ENCODE peak calls at places on chromosomes 3 and 15, in ten cellular contexts. One of them, this sample, is unnamed.

GRCh38 chr15:81160312-81161214 is 26.5 kb downstream of the CFAP161 start:
- DNase-seq in Peyer's patch: no peak
- DNase-seq in testis: peak
- DNase-seq in activated CD4-positive, alpha-beta T cell treated with anti-CD3 and anti-CD28 coated beads, Interleukin-2, amount 50 U/mL, for 1 hour: no peak
- DNase-seq in HS-5: peak
- DNase-seq in pancreas: no peak
- DNase-seq in stimulated activated CD4-positive, alpha-beta T cell treated with anti-CD3 and anti-CD28 coated beads, Interleukin-2, amount 100 ng/mL, for 24 hours: no peak
- DNase-seq in astrocyte of the spinal cord: peak
- DNase-seq in posterior cingulate gyrus: no peak
- DNase-seq in retina: no peak
- DNase-seq in this sample: no peak

GRCh38 chr3:169104972-169105371 is 558.5 kb downstream of the MECOM start:
- DNase-seq in Peyer's patch: no peak
- DNase-seq in testis: no peak
- DNase-seq in activated CD4-positive, alpha-beta T cell treated with anti-CD3 and anti-CD28 coated beads, Interleukin-2, amount 50 U/mL, for 1 hour: no peak
- DNase-seq in HS-5: no peak
- DNase-seq in pancreas: no peak
- DNase-seq in stimulated activated CD4-positive, alpha-beta T cell treated with anti-CD3 and anti-CD28 coated beads, Interleukin-2, amount 100 ng/mL, for 24 hours: no peak
- DNase-seq in astrocyte of the spinal cord: peak
- DNase-seq in posterior cingulate gyrus: no peak
- DNase-seq in retina: no peak
- DNase-seq in this sample: peak

GRCh38 chr3:15783361-15783969 is 14.3 kb downstream of the ANKRD28 start:
- DNase-seq in Peyer's patch: no peak
- DNase-seq in testis: no peak
- DNase-seq in activated CD4-positive, alpha-beta T cell treated with anti-CD3 and anti-CD28 coated beads, Interleukin-2, amount 50 U/mL, for 1 hour: no peak
- DNase-seq in HS-5: peak
- DNase-seq in pancreas: no peak
- DNase-seq in stimulated activated CD4-positive, alpha-beta T cell treated with anti-CD3 and anti-CD28 coated beads, Interleukin-2, amount 100 ng/mL, for 24 hours: no peak
- DNase-seq in astrocyte of the spinal cord: peak
- DNase-seq in posterior cingulate gyrus: no peak
- DNase-seq in retina: no peak
- DNase-seq in this sample: no peak

GRCh38 chr15:76190767-76191538 is 120.3 kb downstream of the ETFA start:
- DNase-seq in Peyer's patch: peak
- DNase-seq in testis: peak
- DNase-seq in activated CD4-positive, alpha-beta T cell treated with anti-CD3 and anti-CD28 coated beads, Interleukin-2, amount 50 U/mL, for 1 hour: peak
- DNase-seq in HS-5: no peak
- DNase-seq in pancreas: peak
- DNase-seq in stimulated activated CD4-positive, alpha-beta T cell treated with anti-CD3 and anti-CD28 coated beads, Interleukin-2, amount 100 ng/mL, for 24 hours: peak
- DNase-seq in astrocyte of the spinal cord: peak
- DNase-seq in posterior cingulate gyrus: peak
- DNase-seq in retina: peak
- DNase-seq in this sample: peak

GRCh38 chr3:102225407-102226132 is 209.2 kb upstream of the ZPLD1 start:
- DNase-seq in Peyer's patch: no peak
- DNase-seq in testis: no peak
- DNase-seq in activated CD4-positive, alpha-beta T cell treated with anti-CD3 and anti-CD28 coated beads, Interleukin-2, amount 50 U/mL, for 1 hour: no peak
- DNase-seq in HS-5: peak
- DNase-seq in pancreas: no peak
- DNase-seq in stimulated activated CD4-positive, alpha-beta T cell treated with anti-CD3 and anti-CD28 coated beads, Interleukin-2, amount 100 ng/mL, for 24 hours: no peak
- DNase-seq in astrocyte of the spinal cord: peak
- DNase-seq in posterior cingulate gyrus: no peak
- DNase-seq in retina: peak
- DNase-seq in this sample: peak

GRCh38 chr3:186128158-186128557 is 19.3 kb upstream of the ETV5 start:
- DNase-seq in Peyer's patch: no peak
- DNase-seq in testis: no peak
- DNase-seq in activated CD4-positive, alpha-beta T cell treated with anti-CD3 and anti-CD28 coated beads, Interleukin-2, amount 50 U/mL, for 1 hour: no peak
- DNase-seq in HS-5: no peak
- DNase-seq in pancreas: no peak
- DNase-seq in stimulated activated CD4-positive, alpha-beta T cell treated with anti-CD3 and anti-CD28 coated beads, Interleukin-2, amount 100 ng/mL, for 24 hours: no peak
- DNase-seq in astrocyte of the spinal cord: no peak
- DNase-seq in posterior cingulate gyrus: no peak
- DNase-seq in retina: no peak
- DNase-seq in this sample: no peak

GRCh38 chr3:71207632-71208031 is 375.9 kb downstream of the FOXP1 start:
- DNase-seq in Peyer's patch: peak
- DNase-seq in testis: peak
- DNase-seq in activated CD4-positive, alpha-beta T cell treated with anti-CD3 and anti-CD28 coated beads, Interleukin-2, amount 50 U/mL, for 1 hour: no peak
- DNase-seq in HS-5: no peak
- DNase-seq in pancreas: no peak
- DNase-seq in stimulated activated CD4-positive, alpha-beta T cell treated with anti-CD3 and anti-CD28 coated beads, Interleukin-2, amount 100 ng/mL, for 24 hours: no peak
- DNase-seq in astrocyte of the spinal cord: no peak
- DNase-seq in posterior cingulate gyrus: no peak
- DNase-seq in retina: no peak
- DNase-seq in this sample: no peak

GRCh38 chr3:125051715-125052581 is 3.8 kb downstream of the HEG1 start:
- DNase-seq in Peyer's patch: peak
- DNase-seq in testis: peak
- DNase-seq in activated CD4-positive, alpha-beta T cell treated with anti-CD3 and anti-CD28 coated beads, Interleukin-2, amount 50 U/mL, for 1 hour: peak
- DNase-seq in HS-5: peak
- DNase-seq in pancreas: no peak
- DNase-seq in stimulated activated CD4-positive, alpha-beta T cell treated with anti-CD3 and anti-CD28 coated beads, Interleukin-2, amount 100 ng/mL, for 24 hours: peak
- DNase-seq in astrocyte of the spinal cord: peak
- DNase-seq in posterior cingulate gyrus: no peak
- DNase-seq in retina: peak
- DNase-seq in this sample: no peak

GRCh38 chr15:48266029-48266428 is 59.9 kb downstream of the SLC12A1 start:
- DNase-seq in Peyer's patch: no peak
- DNase-seq in testis: no peak
- DNase-seq in activated CD4-positive, alpha-beta T cell treated with anti-CD3 and anti-CD28 coated beads, Interleukin-2, amount 50 U/mL, for 1 hour: no peak
- DNase-seq in HS-5: no peak
- DNase-seq in pancreas: no peak
- DNase-seq in stimulated activated CD4-positive, alpha-beta T cell treated with anti-CD3 and anti-CD28 coated beads, Interleukin-2, amount 100 ng/mL, for 24 hours: no peak
- DNase-seq in astrocyte of the spinal cord: peak
- DNase-seq in posterior cingulate gyrus: no peak
- DNase-seq in retina: no peak
- DNase-seq in this sample: no peak

GRCh38 chr15:48345516-48345915 is 14.3 kb downstream of the DUT start:
- DNase-seq in Peyer's patch: no peak
- DNase-seq in testis: no peak
- DNase-seq in activated CD4-positive, alpha-beta T cell treated with anti-CD3 and anti-CD28 coated beads, Interleukin-2, amount 50 U/mL, for 1 hour: no peak
- DNase-seq in HS-5: no peak
- DNase-seq in pancreas: no peak
- DNase-seq in stimulated activated CD4-positive, alpha-beta T cell treated with anti-CD3 and anti-CD28 coated beads, Interleukin-2, amount 100 ng/mL, for 24 hours: no peak
- DNase-seq in astrocyte of the spinal cord: no peak
- DNase-seq in posterior cingulate gyrus: no peak
- DNase-seq in retina: no peak
- DNase-seq in this sample: no peak

GRCh38 chr3:127735767-127736693 is 63.3 kb downstream of the ABTB1 start:
- DNase-seq in Peyer's patch: peak
- DNase-seq in testis: peak
- DNase-seq in activated CD4-positive, alpha-beta T cell treated with anti-CD3 and anti-CD28 coated beads, Interleukin-2, amount 50 U/mL, for 1 hour: no peak
- DNase-seq in HS-5: peak
- DNase-seq in pancreas: no peak
- DNase-seq in stimulated activated CD4-positive, alpha-beta T cell treated with anti-CD3 and anti-CD28 coated beads, Interleukin-2, amount 100 ng/mL, for 24 hours: no peak
- DNase-seq in astrocyte of the spinal cord: peak
- DNase-seq in posterior cingulate gyrus: no peak
- DNase-seq in retina: no peak
- DNase-seq in this sample: no peak

GRCh38 chr3:46927718-46928073 is 48.8 kb downstream of the CCDC12 start:
- DNase-seq in Peyer's patch: no peak
- DNase-seq in testis: no peak
- DNase-seq in activated CD4-positive, alpha-beta T cell treated with anti-CD3 and anti-CD28 coated beads, Interleukin-2, amount 50 U/mL, for 1 hour: no peak
- DNase-seq in HS-5: no peak
- DNase-seq in pancreas: no peak
- DNase-seq in stimulated activated CD4-positive, alpha-beta T cell treated with anti-CD3 and anti-CD28 coated beads, Interleukin-2, amount 100 ng/mL, for 24 hours: no peak
- DNase-seq in astrocyte of the spinal cord: no peak
- DNase-seq in posterior cingulate gyrus: no peak
- DNase-seq in retina: no peak
- DNase-seq in this sample: no peak

GRCh38 chr15:44207643-44208042 is 12.6 kb upstream of the FRMD5 start:
- DNase-seq in Peyer's patch: no peak
- DNase-seq in testis: no peak
- DNase-seq in activated CD4-positive, alpha-beta T cell treated with anti-CD3 and anti-CD28 coated beads, Interleukin-2, amount 50 U/mL, for 1 hour: no peak
- DNase-seq in HS-5: peak
- DNase-seq in pancreas: no peak
- DNase-seq in stimulated activated CD4-positive, alpha-beta T cell treated with anti-CD3 and anti-CD28 coated beads, Interleukin-2, amount 100 ng/mL, for 24 hours: no peak
- DNase-seq in astrocyte of the spinal cord: peak
- DNase-seq in posterior cingulate gyrus: no peak
- DNase-seq in retina: no peak
- DNase-seq in this sample: no peak